ENCODE peak calls at places on chromosomes 5 and 9, in ten cellular contexts. F is HepG2, K is MM.1S, U is lower leg skin, Q is endothelial cell, G is progenitor cell of endocrine pancreas, D is breast epithelium, Y is cardiac fibroblast, M is uterus, X is IMR-90. C is an unnamed sample.

GRCh38 chr9:4844439-4844838 is 51.7 kb downstream of the RCL1 start:
- DNase-seq in Y (no peak), M (no peak), U (no peak), D (no peak), G (no peak), Q (peak; percentile 12), K (no peak), F (no peak), X (no peak), C (no peak)

GRCh38 chr5:11955386-11955785 is 51.1 kb upstream of the CTNND2 start:
- DNase-seq in K (no peak), G (no peak), Q (no peak), X (no peak), U (no peak), D (no peak), Y (no peak), F (no peak), M (no peak), C (peak; percentile 81)

GRCh38 chr5:91712718-91713117 is 329.6 kb upstream of the ARRDC3 start:
- DNase-seq in G (no peak), D (no peak), Y (no peak), F (no peak), U (no peak), X (no peak), Q (no peak), M (no peak), K (no peak), C (no peak)

GRCh38 chr5:38483788-38484398 is 72.6 kb downstream of the LIFR start:
- DNase-seq in K (no peak), Q (no peak), F (no peak), X (no peak), Y (no peak), D (no peak), G (no peak), U (no peak), M (no peak), C (no peak)

GRCh38 chr9:130720762-130721161 is 27.2 kb downstream of the EXOSC2 start:
- DNase-seq in Q (no peak), U (no peak), G (no peak), X (no peak), M (no peak), Y (no peak), D (no peak), F (no peak), K (no peak), C (no peak)

GRCh38 chr5:153660919-153661318 is 170.4 kb downstream of the GRIA1 start:
- DNase-seq in U (no peak), F (no peak), K (no peak), X (peak; percentile 10), G (no peak), M (no peak), D (no peak), Y (no peak), Q (no peak), C (no peak)

GRCh38 chr9:91485006-91485405 is 61.4 kb upstream of the NFIL3 start:
- DNase-seq in K (no peak), Y (no peak), U (no peak), X (no peak), Q (no peak), F (no peak), G (no peak), M (no peak), D (no peak), C (no peak)

GRCh38 chr9:36882117-36882465 is 152.0 kb downstream of the PAX5 start:
- DNase-seq in K (no peak), F (no peak), D (no peak), G (no peak), M (no peak), Q (no peak), Y (no peak), U (no peak), X (no peak), C (no peak)

GRCh38 chr5:130992095-130992494 is 173.0 kb downstream of the HINT1 start:
- DNase-seq in Y (no peak), G (no peak), X (no peak), K (no peak), D (no peak), U (no peak), Q (no peak), M (no peak), F (no peak), C (no peak)

GRCh38 chr5:74786851-74787250 is 19.8 kb downstream of the NSA2 start:
- DNase-seq in K (no peak), X (no peak), F (no peak), Y (no peak), G (no peak), U (no peak), D (no peak), Q (no peak), M (no peak), C (no peak)

GRCh38 chr9:29437515-29437914 is 1864.2 kb upstream of the C9orf72 start:
- DNase-seq in G (no peak), X (no peak), Q (no peak), K (no peak), U (no peak), Y (no peak), D (no peak), M (no peak), F (no peak), C (no peak)

GRCh38 chr9:92661761-92662160 is 8.2 kb downstream of the IPPK start:
- DNase-seq in X (no peak), Y (no peak), K (no peak), Q (no peak), F (no peak), G (no peak), D (no peak), U (no peak), M (no peak), C (no peak)

GRCh38 chr9:125343518-125344284 is 82.1 kb downstream of the GAPVD1 start:
- DNase-seq in M (no peak), G (no peak), F (no peak), U (no peak), D (no peak), X (peak; percentile 76), K (no peak), Q (no peak), Y (peak; percentile 63), C (peak; percentile 50)

GRCh38 chr9:109499631-109500120 is 1.6 kb upstream of the PTPN3 start:
- DNase-seq in K (no peak), Q (peak; percentile 26), G (peak; percentile 47), M (no peak), X (no peak), Y (peak; percentile 35), D (peak; percentile 55), F (peak; percentile 45), U (peak; percentile 91), C (no peak)

GRCh38 chr5:143812085-143812705 is at the start of gene HMHB1:
- DNase-seq in Y (no peak), D (no peak), M (no peak), K (peak; percentile 28), U (no peak), F (no peak), G (no peak), Q (no peak), X (no peak), C (no peak)

GRCh38 chr9:95018099-95018927 is 291.8 kb downstream of the AOPEP start:
- DNase-seq in G (no peak), K (no peak), D (peak; percentile 45), X (peak; percentile 97), U (no peak), Q (no peak), F (peak; percentile 20), M (no peak), Y (peak; percentile 86), C (peak; percentile 97)

GRCh38 chr5:148751025-148751424 is 75.4 kb upstream of the ADRB2 start:
- DNase-seq in M (no peak), F (no peak), U (no peak), Y (no peak), X (no peak), G (no peak), K (no peak), Q (no peak), D (no peak), C (no peak)

GRCh38 chr9:77926314-77926959 is 105.2 kb downstream of the GNAQ start:
- DNase-seq in F (no peak), U (no peak), M (no peak), Y (peak; percentile 76), D (no peak), Q (no peak), G (no peak), X (peak; percentile 76), K (no peak), C (peak; percentile 38)

GRCh38 chr9:68704804-68705635 is at the start of gene PIP5K1B:
- DNase-seq in X (peak; percentile 29), M (peak; percentile 35), Q (peak; percentile 60), G (peak; percentile 71), Y (peak; percentile 56), D (peak; percentile 65), K (peak; percentile 91), F (peak; percentile 70), U (peak; percentile 87), C (peak; percentile 26)
- TF ChIP-seq CTCF in X (no peak), M (no peak), Q (no peak), G (no peak), Y (no peak), D (no peak), K (no peak), F (peak; percentile 57), U (no peak), C (no peak)

DNA sequence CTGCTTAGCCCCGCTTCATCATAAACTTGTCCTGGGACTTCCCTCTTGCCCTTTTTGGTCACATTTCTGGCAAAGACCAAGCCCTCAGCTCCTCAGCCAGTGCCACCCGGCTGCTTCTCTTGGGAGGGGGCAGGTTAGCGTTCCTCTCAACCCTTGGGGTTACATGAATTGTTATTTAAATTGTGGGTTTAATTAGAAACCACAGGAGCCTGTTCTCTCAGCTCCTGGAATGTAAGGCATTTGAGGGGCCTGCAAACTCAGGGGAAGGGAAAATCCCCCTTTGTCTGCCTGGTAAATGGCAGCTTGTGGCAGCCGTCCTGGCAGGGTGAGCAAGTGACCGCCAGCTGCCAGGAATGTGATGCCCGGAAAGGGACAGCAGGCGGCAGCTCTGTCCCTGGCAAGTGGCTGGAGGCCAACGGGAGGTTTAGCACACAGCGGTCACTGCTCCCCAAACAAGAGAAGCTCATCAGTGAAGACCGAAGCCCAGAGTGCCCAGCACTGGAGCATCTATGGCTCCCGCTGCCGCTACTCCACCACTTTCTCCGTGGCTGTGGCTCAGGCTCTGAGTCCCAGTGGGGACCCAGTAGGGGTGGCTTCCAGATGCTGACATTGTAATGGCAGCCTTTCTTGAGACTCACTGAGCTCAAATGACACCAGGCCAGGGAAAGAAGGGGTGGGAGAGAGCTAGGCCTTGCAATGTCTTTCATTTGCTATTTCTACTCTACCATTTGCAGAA is 51.7 kb downstream of the SHB start:
- DNase-seq in D (peak; percentile 84), U (no peak), K (no peak), Q (peak; percentile 51), M (no peak), X (peak; percentile 62), Y (peak; percentile 48), G (no peak), F (no peak), C (peak; percentile 54)
- TF ChIP-seq CTCF in D (peak; percentile 77), U (no peak), K (no peak), Q (peak; percentile 25), M (no peak), X (peak; percentile 29), Y (no peak), G (peak; percentile 46), F (no peak), C (no peak)

GRCh38 chr5:111401906-111402305 is 110.4 kb downstream of the STARD4 start:
- DNase-seq in Q (no peak), X (no peak), U (no peak), D (no peak), F (no peak), Y (no peak), G (no peak), M (no peak), K (no peak), C (no peak)
- TF ChIP-seq CTCF in Q (no peak), X (peak; percentile 4), U (no peak), D (no peak), F (no peak), Y (no peak), G (no peak), M (no peak), K (no peak), C (no peak)

GRCh38 chr5:36066540-36067210 is at the start of gene UGT3A2:
- DNase-seq in X (no peak), Y (no peak), U (no peak), G (no peak), K (no peak), Q (peak; percentile 30), D (no peak), M (no peak), F (no peak), C (no peak)
- TF ChIP-seq CTCF in X (no peak), Y (no peak), U (no peak), G (no peak), K (no peak), Q (no peak), D (no peak), M (no peak), F (no peak), C (no peak)

C was measured in MCF 10A.